ENCODE peak calls at places on chromosomes 12 and 14, in four cellular contexts. One of them, this sample, is unnamed.

GRCh38 chr12:105740970-105741725 is 397.6 kb downstream of the NUAK1 start:
- DNase-seq in RKO: no peak
- DNase-seq in endothelial cell of umbilical vein: peak
- DNase-seq in activated naive CD4-positive, alpha-beta T cell: no peak
- DNase-seq in this sample: peak

GRCh38 chr14:44701563-44702263 is 194.6 kb upstream of the FSCB start:
- DNase-seq in RKO: peak
- DNase-seq in endothelial cell of umbilical vein: no peak
- DNase-seq in activated naive CD4-positive, alpha-beta T cell: no peak
- DNase-seq in this sample: no peak

GRCh38 chr12:104738841-104739642 is 219.0 kb downstream of the SLC41A2 start:
- DNase-seq in RKO: no peak
- DNase-seq in endothelial cell of umbilical vein: no peak
- DNase-seq in activated naive CD4-positive, alpha-beta T cell: no peak
- DNase-seq in this sample: no peak

GRCh38 chr14:83129503-83129902 is 1595.8 kb upstream of the SEL1L start:
- DNase-seq in RKO: no peak
- DNase-seq in endothelial cell of umbilical vein: no peak
- DNase-seq in activated naive CD4-positive, alpha-beta T cell: no peak
- DNase-seq in this sample: no peak

GRCh38 chr12:116426391-116427136 is 132.6 kb upstream of the MAP1LC3B2 start:
- DNase-seq in RKO: peak
- DNase-seq in endothelial cell of umbilical vein: peak
- DNase-seq in activated naive CD4-positive, alpha-beta T cell: no peak
- DNase-seq in this sample: peak

GRCh38 chr12:4032906-4033628 is 159.9 kb upstream of the PARP11 start:
- DNase-seq in RKO: no peak
- DNase-seq in endothelial cell of umbilical vein: no peak
- DNase-seq in activated naive CD4-positive, alpha-beta T cell: no peak
- DNase-seq in this sample: peak

GRCh38 chr12:100077367-100077766 is 65.3 kb downstream of the BLTP3B start:
- DNase-seq in RKO: peak
- DNase-seq in endothelial cell of umbilical vein: no peak
- DNase-seq in activated naive CD4-positive, alpha-beta T cell: no peak
- DNase-seq in this sample: peak

GRCh38 chr14:55446833-55447232 is 6.4 kb upstream of the TBPL2 start:
- DNase-seq in RKO: peak
- DNase-seq in endothelial cell of umbilical vein: peak
- DNase-seq in activated naive CD4-positive, alpha-beta T cell: no peak
- DNase-seq in this sample: peak

GRCh38 chr12:12885060-12885792 is 6.1 kb upstream of the GPRC5A start:
- DNase-seq in RKO: no peak
- DNase-seq in endothelial cell of umbilical vein: no peak
- DNase-seq in activated naive CD4-positive, alpha-beta T cell: no peak
- DNase-seq in this sample: no peak

GRCh38 chr14:60064491-60065072 is 27.1 kb upstream of the PCNX4 start:
- DNase-seq in RKO: peak
- DNase-seq in endothelial cell of umbilical vein: peak
- DNase-seq in activated naive CD4-positive, alpha-beta T cell: no peak
- DNase-seq in this sample: peak

GRCh38 chr12:115135800-115136211 is 451.8 kb upstream of the TBX3 start:
- DNase-seq in RKO: no peak
- DNase-seq in endothelial cell of umbilical vein: no peak
- DNase-seq in activated naive CD4-positive, alpha-beta T cell: no peak
- DNase-seq in this sample: peak

GRCh38 chr12:66066071-66066928 is 64.2 kb downstream of the LLPH start:
- DNase-seq in RKO: no peak
- DNase-seq in endothelial cell of umbilical vein: peak
- DNase-seq in activated naive CD4-positive, alpha-beta T cell: no peak
- DNase-seq in this sample: peak

GRCh38 chr14:23093526-23093925 is 1.4 kb downstream of the ACIN1 start:
- DNase-seq in RKO: no peak
- DNase-seq in endothelial cell of umbilical vein: no peak
- DNase-seq in activated naive CD4-positive, alpha-beta T cell: no peak
- DNase-seq in this sample: no peak

GRCh38 chr14:103015426-103015825 is 41.9 kb downstream of the CDC42BPB start:
- DNase-seq in RKO: no peak
- DNase-seq in endothelial cell of umbilical vein: peak
- DNase-seq in activated naive CD4-positive, alpha-beta T cell: no peak
- DNase-seq in this sample: no peak

GRCh38 chr14:46717211-46717610 is 65.6 kb upstream of the RPL10L start:
- DNase-seq in RKO: no peak
- DNase-seq in endothelial cell of umbilical vein: no peak
- DNase-seq in activated naive CD4-positive, alpha-beta T cell: no peak
- DNase-seq in this sample: no peak

GRCh38 chr14:30840086-30840779 is 34.1 kb upstream of the COCH start:
- DNase-seq in RKO: no peak
- DNase-seq in endothelial cell of umbilical vein: no peak
- DNase-seq in activated naive CD4-positive, alpha-beta T cell: no peak
- DNase-seq in this sample: no peak

GRCh38 chr12:75660107-75660530 is 148.7 kb upstream of the KRR1 start:
- DNase-seq in RKO: peak
- DNase-seq in endothelial cell of umbilical vein: peak
- DNase-seq in activated naive CD4-positive, alpha-beta T cell: no peak
- DNase-seq in this sample: peak

GRCh38 chr14:69484444-69485113 is at the start of gene PLEKHD1:
- DNase-seq in RKO: no peak
- DNase-seq in endothelial cell of umbilical vein: no peak
- DNase-seq in activated naive CD4-positive, alpha-beta T cell: no peak
- DNase-seq in this sample: no peak

GRCh38 chr14:76352639-76353281 is 23.2 kb upstream of the ESRRB start:
- DNase-seq in RKO: no peak
- DNase-seq in endothelial cell of umbilical vein: peak
- DNase-seq in activated naive CD4-positive, alpha-beta T cell: peak
- DNase-seq in this sample: peak

GRCh38 chr14:58768977-58769376 is 131.2 kb downstream of the DACT1 start:
- DNase-seq in RKO: no peak
- DNase-seq in endothelial cell of umbilical vein: no peak
- DNase-seq in activated naive CD4-positive, alpha-beta T cell: no peak
- DNase-seq in this sample: no peak

GRCh38 chr12:49273726-49274395 is 9.0 kb downstream of the TUBA1C start:
- DNase-seq in RKO: no peak
- DNase-seq in endothelial cell of umbilical vein: no peak
- DNase-seq in activated naive CD4-positive, alpha-beta T cell: no peak
- DNase-seq in this sample: no peak

GRCh38 chr14:25116607-25117006 is 66.7 kb upstream of the STXBP6 start:
- DNase-seq in RKO: no peak
- DNase-seq in endothelial cell of umbilical vein: no peak
- DNase-seq in activated naive CD4-positive, alpha-beta T cell: no peak
- DNase-seq in this sample: no peak

GRCh38 chr14:87805315-87805723 is 187.7 kb downstream of the GALC start:
- DNase-seq in RKO: peak
- DNase-seq in endothelial cell of umbilical vein: no peak
- DNase-seq in activated naive CD4-positive, alpha-beta T cell: no peak
- DNase-seq in this sample: peak

GRCh38 chr12:46473634-46474201 is 101.1 kb upstream of the SLC38A2 start:
- DNase-seq in RKO: peak
- DNase-seq in endothelial cell of umbilical vein: peak
- DNase-seq in activated naive CD4-positive, alpha-beta T cell: no peak
- DNase-seq in this sample: peak

GRCh38 chr14:39229222-39229543 is 4.5 kb upstream of the MIA2 start:
- DNase-seq in RKO: peak
- DNase-seq in endothelial cell of umbilical vein: no peak
- DNase-seq in activated naive CD4-positive, alpha-beta T cell: no peak
- DNase-seq in this sample: peak

GRCh38 chr14:65010211-65010931 is 23.7 kb downstream of the FNTB start:
- DNase-seq in RKO: no peak
- DNase-seq in endothelial cell of umbilical vein: no peak
- DNase-seq in activated naive CD4-positive, alpha-beta T cell: no peak
- DNase-seq in this sample: no peak

GRCh38 chr12:51905507-51906438 is 1.5 kb upstream of the ACVRL1 start:
- DNase-seq in RKO: no peak
- DNase-seq in endothelial cell of umbilical vein: peak
- DNase-seq in activated naive CD4-positive, alpha-beta T cell: no peak
- DNase-seq in this sample: peak

GRCh38 chr12:2244013-2244861 is 191.4 kb downstream of the CACNA1C start:
- DNase-seq in RKO: peak
- DNase-seq in endothelial cell of umbilical vein: no peak
- DNase-seq in activated naive CD4-positive, alpha-beta T cell: no peak
- DNase-seq in this sample: peak

GRCh38 chr12:131851741-131852550 is 23.8 kb downstream of the MMP17 start:
- DNase-seq in RKO: no peak
- DNase-seq in endothelial cell of umbilical vein: no peak
- DNase-seq in activated naive CD4-positive, alpha-beta T cell: no peak
- DNase-seq in this sample: no peak

GRCh38 chr12:89707992-89708792 is 446 bp downstream of the ATP2B1 start:
- DNase-seq in RKO: peak
- DNase-seq in endothelial cell of umbilical vein: peak
- DNase-seq in activated naive CD4-positive, alpha-beta T cell: no peak
- DNase-seq in this sample: no peak

GRCh38 chr14:47715330-47715729 is 39.9 kb upstream of the MDGA2 start:
- DNase-seq in RKO: peak
- DNase-seq in endothelial cell of umbilical vein: no peak
- DNase-seq in activated naive CD4-positive, alpha-beta T cell: no peak
- DNase-seq in this sample: peak

GRCh38 chr12:120399531-120399930 is 30.6 kb upstream of the MSI1 start:
- DNase-seq in RKO: peak
- DNase-seq in endothelial cell of umbilical vein: no peak
- DNase-seq in activated naive CD4-positive, alpha-beta T cell: no peak
- DNase-seq in this sample: peak

GRCh38 chr12:104626069-104626690 is 169.4 kb downstream of the CHST11 start:
- DNase-seq in RKO: no peak
- DNase-seq in endothelial cell of umbilical vein: no peak
- DNase-seq in activated naive CD4-positive, alpha-beta T cell: no peak
- DNase-seq in this sample: no peak

GRCh38 chr12:61823102-61823501 is 437.1 kb upstream of the USP15 start:
- DNase-seq in RKO: no peak
- DNase-seq in endothelial cell of umbilical vein: no peak
- DNase-seq in activated naive CD4-positive, alpha-beta T cell: no peak
- DNase-seq in this sample: no peak

GRCh38 chr12:48423200-48423599 is 49.2 kb upstream of the ANP32D start:
- DNase-seq in RKO: no peak
- DNase-seq in endothelial cell of umbilical vein: peak
- DNase-seq in activated naive CD4-positive, alpha-beta T cell: no peak
- DNase-seq in this sample: no peak

GRCh38 chr14:92984896-92985295 is 61.9 kb downstream of the CHGA start:
- DNase-seq in RKO: no peak
- DNase-seq in endothelial cell of umbilical vein: no peak
- DNase-seq in activated naive CD4-positive, alpha-beta T cell: no peak
- DNase-seq in this sample: no peak

This sample was measured in fibroblast of mammary gland.